ENCODE peak calls at places on chromosomes 13 and 19, in ten cellular contexts. W is fibroblast of lung; U is stimulated activated CD8-positive, alpha-beta memory T cell treated with anti-CD3 and anti-CD28 coated beads, Interleukin-2, amount 100 ng/mL, for 48 hours; G is type B pancreatic cell; I is SW 1271; O is Right ventricle myocardium superior; F is WTC11; Q is esophagus muscularis mucosa; J is NCI-H1092; M is T-helper 9 cell. A is an unnamed sample.

GRCh38 chr13:45226024-45226423 is 25.2 kb upstream of the KCTD4 start:
- DNase-seq in W (no peak), J (no peak), U (no peak), O (no peak), G (no peak), F (no peak), I (no peak), Q (no peak), M (no peak), A (no peak)

GRCh38 chr13:51955841-51956603 is 55.2 kb downstream of the ATP7B start:
- DNase-seq in O (no peak), F (no peak), M (no peak), U (no peak), J (no peak), G (no peak), I (no peak), Q (no peak), W (no peak), A (no peak)

GRCh38 chr19:27774827-27775226 is 1438.1 kb downstream of the UQCRFS1 start:
- DNase-seq in O (no peak), Q (no peak), J (no peak), G (peak; percentile 58), M (no peak), I (no peak), U (peak; percentile 17), F (peak; percentile 42), W (no peak), A (no peak)

GRCh38 chr13:114167445-114167844 is 11.6 kb upstream of the CFAP97D2 start:
- DNase-seq in M (no peak), G (no peak), U (no peak), W (peak; percentile 52), F (no peak), J (no peak), I (no peak), O (no peak), Q (no peak), A (no peak)

GRCh38 chr13:20442370-20442769 is 83.3 kb downstream of the CRYL1 start:
- DNase-seq in Q (peak; percentile 14), W (no peak), I (no peak), J (no peak), M (no peak), F (no peak), G (no peak), O (no peak), U (no peak), A (no peak)

GRCh38 chr13:47463726-47464125 is 537.3 kb downstream of the SUCLA2 start:
- DNase-seq in O (no peak), Q (no peak), G (no peak), W (peak; percentile 72), J (no peak), F (peak; percentile 13), I (no peak), U (no peak), M (no peak), A (no peak)

GRCh38 chr13:94682229-94682628 is 30.1 kb downstream of the SOX21 start:
- DNase-seq in G (no peak), Q (no peak), J (no peak), O (no peak), W (no peak), I (no peak), M (no peak), F (no peak), U (no peak), A (no peak)

GRCh38 chr13:44932850-44933251 is 56.4 kb downstream of the NUFIP1 start:
- DNase-seq in F (no peak), O (peak; percentile 54), G (no peak), W (peak; percentile 64), U (no peak), M (no peak), J (no peak), Q (no peak), I (no peak), A (no peak)

GRCh38 chr19:7010722-7011593 is 10.3 kb downstream of the MBD3L2B start:
- DNase-seq in I (no peak), J (no peak), W (no peak), G (no peak), U (no peak), F (no peak), M (no peak), Q (no peak), O (no peak), A (no peak)

GRCh38 chr13:99432637-99433542 is 68.4 kb upstream of the TM9SF2 start:
- DNase-seq in J (no peak), F (peak; percentile 44), G (no peak), I (peak; percentile 88), U (peak; percentile 88), O (peak; percentile 81), W (peak; percentile 65), M (peak; percentile 79), Q (no peak), A (no peak)

GRCh38 chr13:23383151-23383550 is 50.4 kb downstream of the SACS start:
- DNase-seq in M (no peak), W (no peak), Q (no peak), O (no peak), G (no peak), I (no peak), F (no peak), J (no peak), U (no peak), A (no peak)

GRCh38 chr19:11418518-11419506 is at the start of gene RGL3:
- DNase-seq in I (no peak), Q (no peak), O (peak; percentile 74), U (no peak), J (no peak), G (no peak), M (no peak), F (peak; percentile 93), W (no peak), A (peak; percentile 51)

GRCh38 chr19:47363758-47364529 is 14.8 kb downstream of the DHX34 start:
- DNase-seq in G (no peak), J (no peak), M (no peak), W (peak; percentile 9), F (peak; percentile 42), I (no peak), O (no peak), U (no peak), Q (no peak), A (no peak)

GRCh38 chr19:681029-681626 is 4.9 kb downstream of the FSTL3 start:
- DNase-seq in I (no peak), G (no peak), F (peak; percentile 96), M (no peak), U (no peak), W (no peak), O (peak; percentile 93), J (no peak), Q (no peak), A (no peak)

GRCh38 chr19:54411033-54411432 is 4.2 kb upstream of the TTYH1 start:
- DNase-seq in W (no peak), J (no peak), O (no peak), Q (no peak), F (no peak), I (no peak), M (no peak), U (no peak), G (no peak), A (no peak)

GRCh38 chr19:18657590-18658365 is 20.9 kb downstream of the KLHL26 start:
- DNase-seq in G (no peak), M (no peak), I (no peak), F (no peak), O (peak; percentile 78), Q (no peak), W (peak; percentile 91), J (no peak), U (no peak), A (no peak)

GRCh38 chr13:90272356-90272755 is 1075.1 kb upstream of the MIR17HG start:
- DNase-seq in U (no peak), O (no peak), M (no peak), W (peak; percentile 90), F (no peak), I (no peak), G (no peak), J (no peak), Q (no peak), A (no peak)

GRCh38 chr13:33328691-33329090 is 43.1 kb upstream of the STARD13 start:
- DNase-seq in W (no peak), I (no peak), O (no peak), G (no peak), F (no peak), J (no peak), Q (no peak), M (no peak), U (no peak), A (no peak)

GRCh38 chr19:33286899-33287298 is 15.4 kb downstream of the CEBPA start:
- DNase-seq in Q (no peak), I (no peak), G (no peak), O (no peak), U (no peak), W (no peak), J (no peak), F (no peak), M (no peak), A (no peak)

GRCh38 chr19:1860133-1860775 is 3.1 kb downstream of the KLF16 start:
- DNase-seq in G (no peak), U (no peak), M (peak; percentile 64), O (peak; percentile 71), J (no peak), F (peak; percentile 48), I (no peak), W (peak; percentile 76), Q (no peak), A (no peak)

GRCh38 chr13:101155920-101156319 is 260.4 kb downstream of the NALCN start:
- DNase-seq in G (no peak), M (no peak), W (no peak), J (no peak), F (no peak), Q (no peak), O (no peak), U (no peak), I (no peak), A (no peak)

GRCh38 chr19:38395381-38396127 is 7.1 kb downstream of the SPRED3 start:
- DNase-seq in G (no peak), Q (no peak), F (no peak), O (no peak), W (no peak), M (no peak), J (no peak), I (no peak), U (peak; percentile 30), A (no peak)

GRCh38 chr13:63586467-63586866 is 2170.8 kb upstream of the PCDH20 start:
- DNase-seq in O (no peak), W (no peak), U (no peak), Q (no peak), G (no peak), F (no peak), M (no peak), I (no peak), J (no peak), A (no peak)

GRCh38 chr19:2616741-2617392 is 85.6 kb downstream of the GNG7 start:
- DNase-seq in M (no peak), J (no peak), O (peak; percentile 75), G (no peak), I (no peak), U (no peak), Q (no peak), F (no peak), W (no peak), A (no peak)

GRCh38 chr19:5083547-5083965 is 114.6 kb downstream of the KDM4B start:
- DNase-seq in I (no peak), G (no peak), Q (no peak), M (no peak), J (no peak), U (no peak), F (no peak), O (peak; percentile 67), W (no peak), A (no peak)

GRCh38 chr19:3346677-3347353 is 19.6 kb upstream of the NFIC start:
- DNase-seq in I (no peak), G (no peak), W (peak; percentile 62), U (no peak), O (peak; percentile 87), J (peak; percentile 84), M (no peak), F (no peak), Q (no peak), A (no peak)

GRCh38 chr13:30142502-30143211 is 164.7 kb downstream of the KATNAL1 start:
- DNase-seq in G (no peak), M (no peak), O (no peak), U (no peak), W (peak; percentile 98), F (no peak), I (no peak), Q (no peak), J (no peak), A (no peak)

GRCh38 chr13:35838356-35838755 is 292.8 kb downstream of the DCLK1 start:
- DNase-seq in J (no peak), I (peak; percentile 69), M (no peak), G (no peak), W (peak; percentile 96), U (no peak), O (no peak), F (no peak), Q (no peak), A (no peak)